ENCODE peak calls at places on chromosomes 5 and 9, in four cellular contexts. F is fibroblast of lung, U is PC-9, T is mammary epithelial cell. A is an unnamed sample. For H3K4me1, the result is how much of the 10 kb centered on the place peaks cover.

GRCh38 chr9:131187957-131188356 is 62.6 kb downstream of the NUP214 start:
- DNase-seq in F (no peak), U (no peak), T (no peak), A (no peak)

GRCh38 chr5:174342696-174343095 is 297.2 kb downstream of the NSG2 start:
- DNase-seq in F (no peak), U (no peak), T (no peak), A (no peak)

GRCh38 chr5:12023614-12024241 is 119.5 kb upstream of the CTNND2 start:
- DNase-seq in F (peak), U (no peak), T (peak), A (no peak)

GRCh38 chr5:67149933-67150523 is 46.6 kb downstream of the CD180 start:
- DNase-seq in F (peak), U (peak), T (no peak), A (no peak)

GRCh38 chr9:25964239-25964638 is 286.0 kb upstream of the TUSC1 start:
- DNase-seq in F (peak), U (peak), T (peak), A (peak)

GRCh38 chr5:66796306-66797292 is 200.4 kb downstream of the MAST4 start:
- DNase-seq in F (peak), U (no peak), T (no peak), A (no peak)

GRCh38 chr9:109198736-109199384 is 31.8 kb upstream of the FRRS1L start:
- DNase-seq in F (no peak), U (no peak), T (no peak), A (no peak)

GRCh38 chr5:104643320-104643719 is 1080.7 kb upstream of the NUDT12 start:
- DNase-seq in F (peak), U (no peak), T (no peak), A (no peak)

GRCh38 chr5:174625591-174626365 is 98.6 kb upstream of the MSX2 start:
- DNase-seq in F (peak), U (no peak), T (no peak), A (peak)

GRCh38 chr9:126981218-126981617 is 66.6 kb downstream of the RALGPS1 start:
- DNase-seq in F (no peak), U (no peak), T (no peak), A (no peak)

GRCh38 chr9:136667217-136667939 is 4.7 kb downstream of the EGFL7 start:
- DNase-seq in F (no peak), U (no peak), T (no peak), A (no peak)

GRCh38 chr5:143205386-143205785 is 198.1 kb downstream of the NR3C1 start:
- DNase-seq in F (peak), U (no peak), T (peak), A (no peak)

GRCh38 chr5:124740055-124740454 is 6.4 kb downstream of the ZNF608 start:
- DNase-seq in F (no peak), U (no peak), T (no peak), A (peak)

GRCh38 chr5:149254506-149254905 is 17.2 kb upstream of the AFAP1L1 start:
- DNase-seq in F (peak), U (no peak), T (no peak), A (no peak)

GRCh38 chr5:139296198-139296597 is 2.7 kb downstream of the MATR3 start:
- DNase-seq in F (no peak), U (no peak), T (no peak), A (no peak)

GRCh38 chr5:139296862-139297326 is 3.4 kb downstream of the MATR3 start:
- DNase-seq in F (no peak), U (no peak), T (no peak), A (no peak)

GRCh38 chr5:139294372-139295165 is 1.0 kb downstream of the MATR3 start:
- DNase-seq in F (peak), U (peak), T (peak), A (peak)

GRCh38 chr5:139297439-139298133 is 4.0 kb downstream of the MATR3 start:
- DNase-seq in F (no peak), U (no peak), T (no peak), A (no peak)

DNA sequence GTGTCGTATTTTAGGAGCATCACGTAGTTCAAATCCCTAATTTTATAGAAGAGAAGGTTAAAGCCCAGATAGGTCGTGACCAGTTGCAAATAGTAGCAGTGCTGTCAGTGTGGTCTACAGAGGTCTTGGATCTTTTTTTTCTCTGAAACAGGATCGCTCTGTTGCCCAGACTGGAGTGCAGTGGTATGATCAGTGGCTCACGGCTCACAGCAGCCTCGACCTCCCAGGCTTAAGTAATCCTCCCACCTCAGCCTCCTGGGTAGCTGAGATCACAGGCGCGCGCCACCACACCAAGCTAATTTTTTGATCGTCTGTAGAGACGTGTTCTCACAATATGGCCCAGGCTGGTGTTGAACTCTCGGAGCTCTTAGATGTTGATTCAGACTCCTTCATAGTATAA is 2.2 kb downstream of the MATR3 start:
- DNase-seq in F (no peak), U (no peak), T (no peak), A (no peak)
- H3K4me3 ChIP-seq in F (peak), U (peak), T (peak), A (peak)

DNA sequence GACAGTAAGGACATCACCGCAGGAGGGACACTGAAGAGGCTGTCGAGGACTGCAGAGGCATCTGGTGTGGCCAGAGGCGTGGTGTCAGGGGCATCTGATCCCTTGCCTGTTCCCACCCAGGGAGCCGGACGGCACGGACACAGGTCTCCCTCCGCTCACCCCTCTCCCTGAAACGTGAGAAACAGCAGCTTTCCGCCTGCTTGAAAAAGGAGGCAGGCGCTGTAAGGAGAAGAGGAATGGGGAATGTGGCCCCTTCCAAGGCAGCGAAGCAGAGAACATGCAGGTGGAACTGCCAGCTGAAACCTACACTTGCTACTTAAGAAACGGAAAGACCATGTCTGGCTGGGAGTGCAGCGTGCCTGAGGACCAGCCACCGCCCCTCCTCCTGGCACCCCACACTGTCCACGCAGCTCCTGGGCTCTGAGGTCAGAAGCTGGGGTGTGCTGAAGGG is 176.2 kb downstream of the GAPVD1 start:
- DNase-seq in F (no peak), U (no peak), T (no peak), A (no peak)
- H3K4me1 ChIP-seq in F (under half), U (under half), T (under half), A (under half)

DNA sequence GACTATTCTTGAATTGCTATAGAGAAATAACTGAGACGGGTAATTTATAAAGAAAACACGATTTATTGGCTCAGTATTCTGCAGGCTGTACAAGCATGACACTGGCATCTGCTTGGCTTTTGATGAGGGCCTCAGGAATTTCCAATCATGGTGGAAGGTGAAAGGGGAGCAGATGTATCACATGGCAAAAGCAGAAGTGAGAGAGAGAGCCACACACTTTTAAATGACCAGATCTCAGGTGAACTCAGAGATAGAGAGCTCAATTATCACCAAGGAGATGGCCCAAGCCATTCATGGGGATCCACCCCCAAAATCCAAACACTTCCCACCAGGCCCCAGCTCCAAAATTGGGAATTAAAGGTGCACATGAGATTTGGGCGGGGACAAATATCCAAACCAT is 15.3 kb downstream of the GABRA1 start:
- DNase-seq in F (no peak), U (no peak), T (no peak), A (no peak)
- H3K4me3 ChIP-seq in F (no peak), U (no peak), T (no peak), A (no peak)

DNA sequence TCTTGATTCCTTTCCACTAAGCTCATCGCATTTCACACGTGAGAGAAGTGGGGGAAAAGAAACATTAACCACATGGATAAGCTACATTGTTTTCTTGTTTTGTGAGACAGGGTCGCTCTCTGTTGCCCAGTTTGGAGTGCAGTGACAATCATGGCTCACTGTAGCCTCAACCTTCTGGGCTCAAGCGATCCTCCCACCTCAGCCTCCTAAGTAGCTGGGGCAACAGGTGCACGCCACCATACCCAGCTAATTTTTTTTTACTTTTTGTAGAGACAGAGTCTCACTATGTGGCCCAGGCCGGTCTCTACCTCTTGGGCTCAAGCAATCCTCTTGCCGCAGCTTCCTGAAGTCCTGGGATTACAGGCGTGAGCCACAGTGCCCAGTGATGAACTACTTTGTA is 2.8 kb downstream of the OTULIN start:
- DNase-seq in F (no peak), U (no peak), T (no peak), A (no peak)
- H3K4me1 ChIP-seq in F (under half), U (under half), T (under half), A (under half)

DNA sequence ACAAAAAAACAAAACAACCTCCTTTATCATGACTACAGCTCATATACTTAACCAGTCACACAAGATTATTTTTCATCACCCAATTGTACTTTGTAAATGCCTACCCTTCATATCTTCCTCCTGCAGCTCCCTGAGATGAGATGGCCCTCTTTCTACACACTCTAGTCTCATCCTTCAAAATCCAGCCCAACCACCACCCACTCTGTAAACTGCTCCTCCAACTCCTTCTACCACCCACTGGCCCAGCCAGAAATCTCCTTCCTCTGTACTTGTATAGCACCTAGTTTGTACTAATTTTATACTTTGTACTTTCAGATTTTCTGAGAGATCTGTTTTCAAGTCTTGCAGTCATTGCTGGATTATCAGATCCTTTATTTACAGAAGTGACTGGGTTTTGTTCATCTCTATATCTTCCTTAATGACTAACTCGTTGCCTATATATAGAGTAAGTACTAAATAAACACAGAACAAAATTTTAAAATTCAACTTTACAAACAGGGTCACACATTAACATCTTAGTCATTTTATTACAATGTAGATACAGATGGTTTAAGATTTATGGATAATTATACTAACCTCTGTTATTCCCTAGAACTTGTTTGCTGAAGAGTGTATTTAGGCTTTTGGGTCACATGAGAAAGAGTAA is 155.7 kb downstream of the NFIB start:
- DNase-seq in F (no peak), U (no peak), T (no peak), A (no peak)
- H3K4me3 ChIP-seq in F (no peak), U (no peak), T (no peak), A (no peak)

A was measured in HAP-1.